ENCODE peak calls at places on chromosomes 11 and 22, in five cellular contexts. K is AG09319, I is AG20443, S is nephron progenitor cell, Q is substantia nigra. N is an unnamed sample.

GRCh38 chr11:13391217-13391616 is 71.8 kb downstream of the BTBD10 start:
- DNase-seq in K (no peak), I (no peak), S (no peak), Q (no peak), N (no peak)

GRCh38 chr11:118129475-118130196 is 23.0 kb downstream of the SCN4B start:
- DNase-seq in K (no peak), I (no peak), S (no peak), Q (no peak), N (no peak)

GRCh38 chr11:2700415-2701211 is 819 bp upstream of the KCNQ1OT1 start:
- DNase-seq in K (no peak), I (peak), S (peak), Q (peak), N (peak)

GRCh38 chr11:46719543-46720218 is 668 bp downstream of the F2 start:
- DNase-seq in K (no peak), I (no peak), S (no peak), Q (no peak), N (no peak)

GRCh38 chr11:102220728-102221467 is 96.4 kb upstream of the BIRC3 start:
- DNase-seq in K (no peak), I (no peak), S (no peak), Q (no peak), N (no peak)

GRCh38 chr11:58639103-58639502 is 16.6 kb downstream of the CNTF start:
- DNase-seq in K (no peak), I (no peak), S (no peak), Q (no peak), N (no peak)

GRCh38 chr11:117759305-117759704 is 37.7 kb downstream of the DSCAML1 start:
- DNase-seq in K (no peak), I (no peak), S (peak), Q (no peak), N (no peak)

GRCh38 chr22:28279888-28280287 is 360.8 kb upstream of the PITPNB start:
- DNase-seq in K (peak), I (no peak), S (no peak), Q (no peak), N (no peak)

GRCh38 chr11:62336949-62337681 is at the start of gene ASRGL1:
- DNase-seq in K (no peak), I (peak), S (peak), Q (peak), N (peak)

GRCh38 chr22:47395481-47395880 is 633.0 kb downstream of the TBC1D22A start:
- DNase-seq in K (no peak), I (no peak), S (no peak), Q (no peak), N (no peak)

GRCh38 chr11:94000641-94001040 is 20.5 kb upstream of the HEPHL1 start:
- DNase-seq in K (no peak), I (no peak), S (no peak), Q (no peak), N (no peak)

GRCh38 chr11:65172600-65172999 is 2.6 kb downstream of the SPDYC start:
- DNase-seq in K (no peak), I (no peak), S (no peak), Q (no peak), N (no peak)

GRCh38 chr11:14894657-14895598 is 2.9 kb upstream of the CYP2R1 start:
- DNase-seq in K (peak), I (peak), S (no peak), Q (no peak), N (peak)

GRCh38 chr11:72947229-72947628 is 133.0 kb downstream of the ATG16L2 start:
- DNase-seq in K (no peak), I (no peak), S (no peak), Q (no peak), N (no peak)

GRCh38 chr11:122668562-122669090 is 13.1 kb downstream of the UBASH3B start:
- DNase-seq in K (no peak), I (peak), S (no peak), Q (no peak), N (no peak)

GRCh38 chr11:134781335-134781970 is 369.4 kb upstream of the B3GAT1 start:
- DNase-seq in K (no peak), I (no peak), S (no peak), Q (no peak), N (no peak)

GRCh38 chr11:128897841-128898240 is 6.7 kb downstream of the KCNJ5 start:
- DNase-seq in K (no peak), I (no peak), S (no peak), Q (no peak), N (no peak)

GRCh38 chr11:7840580-7840979 is 43.8 kb upstream of the OR5P2 start:
- DNase-seq in K (no peak), I (no peak), S (no peak), Q (no peak), N (no peak)

N was measured in right atrium auricular region.